ENCODE peak calls at places on chromosomes 13 and 19, in seven cellular contexts. O is thoracic aorta; W is spleen; Z is body of pancreas; Y is mammary epithelial cell; N is CD4-positive, alpha-beta T cell; M is mesenchymal stem cell. I is an unnamed sample.
A peak's percentile ranks its signal among the peaks of the same experiment; 100 is the strongest.

GRCh38 chr13:40664100-40665060 is 2.1 kb downstream of the FOXO1 start:
- DNase-seq in O (peak; percentile 36), W (peak; percentile 95), Z (peak; percentile 86), Y (peak; percentile 36), N (peak; percentile 72), M (peak; percentile 46), I (peak; percentile 63)

GRCh38 chr19:2852598-2852997 is 11.3 kb downstream of the ZNF555 start:
- DNase-seq in O (no peak), W (no peak), Z (no peak), Y (no peak), N (no peak), M (peak; percentile 8), I (no peak)

GRCh38 chr13:20405691-20406090 is 120.0 kb downstream of the CRYL1 start:
- DNase-seq in O (no peak), W (no peak), Z (no peak), Y (no peak), N (no peak), M (no peak), I (no peak)

GRCh38 chr19:28039677-28040381 is 1173.1 kb downstream of the UQCRFS1 start:
- DNase-seq in O (no peak), W (no peak), Z (peak; percentile 46), Y (no peak), N (no peak), M (no peak), I (no peak)

GRCh38 chr19:46475976-46476375 is 4.6 kb upstream of the PNMA8A start:
- DNase-seq in O (no peak), W (no peak), Z (no peak), Y (peak; percentile 43), N (no peak), M (no peak), I (no peak)

GRCh38 chr19:371501-372160 is 27.0 kb upstream of the MIER2 start:
- DNase-seq in O (no peak), W (peak; percentile 18), Z (no peak), Y (no peak), N (no peak), M (no peak), I (no peak)

GRCh38 chr19:10643166-10643967 is 10.8 kb upstream of the ILF3 start:
- DNase-seq in O (no peak), W (no peak), Z (no peak), Y (no peak), N (no peak), M (no peak), I (no peak)

GRCh38 chr19:821228-821975 is at the start of gene PLPPR3:
- DNase-seq in O (no peak), W (no peak), Z (no peak), Y (no peak), N (no peak), M (no peak), I (no peak)

GRCh38 chr19:45973564-45974338 is at the start of gene NOVA2:
- DNase-seq in O (no peak), W (peak; percentile 83), Z (peak; percentile 54), Y (peak; percentile 47), N (peak; percentile 18), M (peak; percentile 52), I (no peak)

GRCh38 chr19:42122691-42123607 is 9.3 kb downstream of the POU2F2 start:
- DNase-seq in O (no peak), W (no peak), Z (no peak), Y (no peak), N (peak; percentile 44), M (no peak), I (peak; percentile 16)

GRCh38 chr19:7869453-7869909 is 4.7 kb downstream of the PRR36 start:
- DNase-seq in O (no peak), W (peak; percentile 93), Z (peak; percentile 83), Y (peak; percentile 67), N (peak; percentile 77), M (peak; percentile 61), I (peak; percentile 80)

GRCh38 chr13:91346848-91347211 is 657 bp upstream of the MIR17HG start:
- DNase-seq in O (no peak), W (peak; percentile 73), Z (peak; percentile 55), Y (peak; percentile 32), N (peak; percentile 13), M (peak; percentile 35), I (peak; percentile 20)

GRCh38 chr13:72839831-72840426 is 58.0 kb downstream of the PIBF1 start:
- DNase-seq in O (no peak), W (peak; percentile 44), Z (peak; percentile 76), Y (peak; percentile 69), N (peak; percentile 20), M (peak; percentile 57), I (peak; percentile 10)

GRCh38 chr13:99419591-99420243 is 81.6 kb upstream of the TM9SF2 start:
- DNase-seq in O (no peak), W (no peak), Z (no peak), Y (no peak), N (no peak), M (no peak), I (no peak)

DNA sequence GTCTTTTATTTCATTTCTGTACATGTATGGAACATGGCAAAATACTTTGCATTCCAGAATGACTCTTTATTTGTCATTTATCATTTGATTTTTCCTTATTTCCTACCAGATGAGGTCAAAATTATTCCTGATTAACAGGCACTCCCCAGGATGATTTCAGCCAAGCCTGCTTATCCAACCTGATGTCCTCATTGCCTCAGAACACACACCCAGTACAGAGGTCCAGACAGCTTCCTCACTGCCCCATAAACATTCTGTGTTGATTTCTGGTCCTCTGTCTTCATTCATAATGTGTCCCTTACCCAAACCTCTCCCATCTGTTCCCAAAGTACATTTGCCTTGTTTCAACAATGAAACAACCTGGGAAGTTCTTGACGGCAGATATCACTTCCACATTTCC is 367.4 kb downstream of the MTUS2 start:
- DNase-seq in O (no peak), W (no peak), Z (no peak), Y (no peak), N (no peak), M (no peak), I (no peak)
- H3K9me3 ChIP-seq in O (peaks cover 7% of the 10 kb centered on the region), W (peaks cover 20% of the 10 kb centered on the region), Z (no peaks in the 10 kb centered on the region), Y (peaks cover 32% of the 10 kb centered on the region), N (peaks cover 21% of the 10 kb centered on the region), M (peaks cover 31% of the 10 kb centered on the region), I (no peaks in the 10 kb centered on the region)

GRCh38 chr19:43910884-43911283 is 24.2 kb downstream of the ZNF45 start:
- DNase-seq in O (no peak), W (no peak), Z (no peak), Y (no peak), N (no peak), M (no peak), I (no peak)
- H3K9me3 ChIP-seq in O (peaks cover 93% of the 10 kb centered on the region), W (peaks cover 100% of the 10 kb centered on the region), Z (peaks cover 65% of the 10 kb centered on the region), Y (peaks cover 35% of the 10 kb centered on the region), N (peaks cover 95% of the 10 kb centered on the region), M (peaks cover 92% of the 10 kb centered on the region), I (peaks cover 31% of the 10 kb centered on the region)

DNA sequence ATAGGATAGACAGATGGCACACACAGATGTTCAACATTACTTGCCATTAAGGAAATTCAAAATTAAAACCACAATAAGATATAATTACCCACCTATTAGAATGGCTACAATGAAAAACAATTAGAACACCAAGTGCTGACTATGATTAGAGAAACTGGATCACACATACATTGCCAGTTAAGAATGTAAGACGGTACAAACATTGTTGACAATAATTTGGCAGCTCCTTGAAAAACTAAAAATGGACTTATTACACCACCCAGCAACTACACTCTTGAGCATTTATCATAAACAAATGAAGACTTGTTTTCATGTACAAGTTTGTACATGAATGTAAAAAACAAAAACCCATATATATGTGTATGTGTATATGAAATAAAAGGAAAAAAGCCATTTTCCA is 13.7 kb downstream of the ZNF461 start:
- DNase-seq in O (no peak), W (no peak), Z (no peak), Y (no peak), N (no peak), M (no peak), I (no peak)
- H3K9me3 ChIP-seq in O (peaks cover 77% of the 10 kb centered on the region), W (peaks cover 92% of the 10 kb centered on the region), Z (peaks cover 37% of the 10 kb centered on the region), Y (peaks cover 14% of the 10 kb centered on the region), N (peaks cover 76% of the 10 kb centered on the region), M (peaks cover 93% of the 10 kb centered on the region), I (peaks cover 31% of the 10 kb centered on the region)

GRCh38 chr19:12521996-12522395 is 29.3 kb downstream of the ZNF564 start:
- DNase-seq in O (no peak), W (no peak), Z (no peak), Y (no peak), N (no peak), M (no peak), I (no peak)
- H3K9me3 ChIP-seq in O (peaks cover 80% of the 10 kb centered on the region), W (peaks cover 94% of the 10 kb centered on the region), Z (peaks cover 40% of the 10 kb centered on the region), Y (peaks cover 74% of the 10 kb centered on the region), N (peaks cover 87% of the 10 kb centered on the region), M (peaks cover 89% of the 10 kb centered on the region), I (peaks cover 35% of the 10 kb centered on the region)

DNA sequence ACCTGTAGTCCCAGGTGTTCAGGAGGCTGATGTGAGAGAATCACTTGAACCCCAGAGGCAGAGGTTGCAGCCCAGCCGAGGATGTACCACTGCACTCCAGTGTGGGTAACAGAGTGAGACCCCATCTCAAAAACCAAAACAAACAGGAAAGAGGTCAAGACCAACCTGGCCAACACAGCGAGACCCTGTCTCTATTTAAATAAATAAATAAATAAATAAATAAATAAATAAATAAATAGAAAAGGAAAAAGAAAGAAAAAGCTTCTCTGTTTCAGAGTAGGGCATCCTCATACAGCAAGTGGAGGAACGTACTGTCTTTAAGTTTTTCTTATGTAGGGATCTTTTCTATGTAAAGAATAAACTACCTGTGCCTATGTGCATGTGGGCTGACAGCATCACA is 2.3 kb downstream of the ZNF700 start:
- DNase-seq in O (no peak), W (no peak), Z (no peak), Y (no peak), N (no peak), M (no peak), I (no peak)
- H3K9me3 ChIP-seq in O (no peaks in the 10 kb centered on the region), W (no peaks in the 10 kb centered on the region), Z (no peaks in the 10 kb centered on the region), Y (peaks cover 8% of the 10 kb centered on the region), N (no peaks in the 10 kb centered on the region), M (peaks cover 2% of the 10 kb centered on the region), I (no peaks in the 10 kb centered on the region)

GRCh38 chr13:110099922-110100321 is 207.0 kb downstream of the COL4A1 start:
- DNase-seq in O (no peak), W (no peak), Z (no peak), Y (no peak), N (no peak), M (no peak), I (no peak)
- H3K9me3 ChIP-seq in O (no peaks in the 10 kb centered on the region), W (peaks cover 10% of the 10 kb centered on the region), Z (peaks cover 4% of the 10 kb centered on the region), Y (peaks cover 8% of the 10 kb centered on the region), N (no peaks in the 10 kb centered on the region), M (peaks cover 29% of the 10 kb centered on the region), I (peaks cover 3% of the 10 kb centered on the region)

DNA sequence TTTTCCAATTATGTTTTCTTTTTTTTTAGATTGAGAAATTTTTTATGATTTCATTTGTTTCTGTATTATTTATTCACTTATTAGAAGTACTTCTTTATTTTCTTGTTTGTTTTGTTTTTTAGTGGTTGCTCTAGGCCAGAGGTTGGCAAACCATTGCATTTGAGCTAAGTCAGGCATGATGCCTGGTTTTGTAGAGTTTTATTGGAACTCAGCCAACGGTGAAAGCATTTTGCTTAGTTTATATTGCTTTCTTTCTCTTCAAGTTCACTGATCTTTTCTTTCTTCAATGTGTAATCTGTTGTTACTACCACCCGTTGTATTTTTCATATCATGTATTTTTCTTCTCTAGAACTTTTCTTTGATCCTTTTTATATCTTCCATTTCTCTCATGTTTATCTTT is 19.7 kb downstream of the ZNF567 start:
- DNase-seq in O (no peak), W (no peak), Z (no peak), Y (no peak), N (no peak), M (no peak), I (no peak)
- H3K9me3 ChIP-seq in O (peaks cover 86% of the 10 kb centered on the region), W (peaks cover 87% of the 10 kb centered on the region), Z (peaks cover 44% of the 10 kb centered on the region), Y (peaks cover 55% of the 10 kb centered on the region), N (peaks cover 84% of the 10 kb centered on the region), M (peaks cover 87% of the 10 kb centered on the region), I (peaks cover 30% of the 10 kb centered on the region)

GRCh38 chr13:22945321-22946226 is 235.2 kb upstream of the SGCG start:
- DNase-seq in O (no peak), W (no peak), Z (no peak), Y (no peak), N (no peak), M (no peak), I (no peak)
- H3K9me3 ChIP-seq in O (no peaks in the 10 kb centered on the region), W (no peaks in the 10 kb centered on the region), Z (no peaks in the 10 kb centered on the region), Y (peaks cover 9% of the 10 kb centered on the region), N (no peaks in the 10 kb centered on the region), M (peaks cover 5% of the 10 kb centered on the region), I (no peaks in the 10 kb centered on the region)

GRCh38 chr13:113383089-113383488 is 19.2 kb upstream of the GRTP1 start:
- DNase-seq in O (no peak), W (no peak), Z (no peak), Y (no peak), N (no peak), M (no peak), I (no peak)
- H3K9me3 ChIP-seq in O (peaks cover 9% of the 10 kb centered on the region), W (no peaks in the 10 kb centered on the region), Z (peaks cover 4% of the 10 kb centered on the region), Y (no peaks in the 10 kb centered on the region), N (no peaks in the 10 kb centered on the region), M (peaks cover 34% of the 10 kb centered on the region), I (no peaks in the 10 kb centered on the region)